ENCODE peak calls at places on chromosomes 12 and 14, in four cellular contexts. One of them, this sample, is unnamed.

GRCh38 chr14:24093901-24094838 is at the start of gene PCK2:
- DNase-seq in HCT116: peak; percentile 85
- DNase-seq in K562: peak; percentile 96
- DNase-seq in GM12878: no peak
- DNase-seq in this sample: peak; percentile 69

GRCh38 chr12:104825408-104825807 is 132.7 kb downstream of the SLC41A2 start:
- DNase-seq in HCT116: no peak
- DNase-seq in K562: peak; percentile 34
- DNase-seq in GM12878: no peak
- DNase-seq in this sample: peak; percentile 9

GRCh38 chr14:94656043-94656442 is 43.9 kb downstream of the SERPINA3 start:
- DNase-seq in HCT116: no peak
- DNase-seq in K562: no peak
- DNase-seq in GM12878: no peak
- DNase-seq in this sample: no peak

GRCh38 chr14:100684154-100684553 is 42.5 kb upstream of the DLK1 start:
- DNase-seq in HCT116: no peak
- DNase-seq in K562: no peak
- DNase-seq in GM12878: no peak
- DNase-seq in this sample: no peak

GRCh38 chr12:78181544-78182162 is 351.0 kb downstream of the NAV3 start:
- DNase-seq in HCT116: no peak
- DNase-seq in K562: no peak
- DNase-seq in GM12878: no peak
- DNase-seq in this sample: peak; percentile 5

GRCh38 chr12:121087467-121088207 is 45.0 kb upstream of the P2RX7 start:
- DNase-seq in HCT116: no peak
- DNase-seq in K562: no peak
- DNase-seq in GM12878: no peak
- DNase-seq in this sample: no peak

GRCh38 chr12:11623382-11623781 is 26.1 kb upstream of the ETV6 start:
- DNase-seq in HCT116: no peak
- DNase-seq in K562: no peak
- DNase-seq in GM12878: no peak
- DNase-seq in this sample: no peak

GRCh38 chr12:105091495-105092206 is 7.4 kb upstream of the ALDH1L2 start:
- DNase-seq in HCT116: no peak
- DNase-seq in K562: no peak
- DNase-seq in GM12878: no peak
- DNase-seq in this sample: no peak

GRCh38 chr14:100623961-100624360 is 36.7 kb upstream of the BEGAIN start:
- DNase-seq in HCT116: no peak
- DNase-seq in K562: no peak
- DNase-seq in GM12878: no peak
- DNase-seq in this sample: no peak

GRCh38 chr12:30795660-30796507 is 41.1 kb upstream of the CAPRIN2 start:
- DNase-seq in HCT116: peak; percentile 64
- DNase-seq in K562: peak; percentile 58
- DNase-seq in GM12878: no peak
- DNase-seq in this sample: peak; percentile 93

GRCh38 chr14:73762375-73762822 is 48.2 kb upstream of the PNMA1 start:
- DNase-seq in HCT116: no peak
- DNase-seq in K562: no peak
- DNase-seq in GM12878: peak; percentile 79
- DNase-seq in this sample: no peak

GRCh38 chr14:75165586-75166391 is 10.6 kb downstream of the TMED10 start:
- DNase-seq in HCT116: no peak
- DNase-seq in K562: no peak
- DNase-seq in GM12878: no peak
- DNase-seq in this sample: no peak

GRCh38 chr12:46908236-46908935 is 82.6 kb upstream of the SLC38A4 start:
- DNase-seq in HCT116: no peak
- DNase-seq in K562: no peak
- DNase-seq in GM12878: no peak
- DNase-seq in this sample: no peak

GRCh38 chr12:57610553-57611115 is 601 bp upstream of the ARHGEF25 start:
- DNase-seq in HCT116: no peak
- DNase-seq in K562: no peak
- DNase-seq in GM12878: no peak
- DNase-seq in this sample: no peak

GRCh38 chr14:81459421-81459820 is 59.3 kb upstream of the STON2 start:
- DNase-seq in HCT116: no peak
- DNase-seq in K562: no peak
- DNase-seq in GM12878: no peak
- DNase-seq in this sample: no peak

GRCh38 chr14:68841030-68841809 is 48.4 kb upstream of the ZFP36L1 start:
- DNase-seq in HCT116: no peak
- DNase-seq in K562: no peak
- DNase-seq in GM12878: no peak
- DNase-seq in this sample: no peak

GRCh38 chr14:73780391-73780790 is 66.2 kb upstream of the PNMA1 start:
- DNase-seq in HCT116: no peak
- DNase-seq in K562: no peak
- DNase-seq in GM12878: no peak
- DNase-seq in this sample: no peak

GRCh38 chr12:79988368-79988767 is 53.5 kb upstream of the PPP1R12A start:
- DNase-seq in HCT116: no peak
- DNase-seq in K562: no peak
- DNase-seq in GM12878: no peak
- DNase-seq in this sample: no peak

GRCh38 chr14:68522510-68523325 is 270.1 kb downstream of the ZFP36L1 start:
- DNase-seq in HCT116: no peak
- DNase-seq in K562: no peak
- DNase-seq in GM12878: no peak
- DNase-seq in this sample: no peak

GRCh38 chr12:57899010-57899662 is 42.2 kb upstream of the ATP23 start:
- DNase-seq in HCT116: no peak
- DNase-seq in K562: no peak
- DNase-seq in GM12878: peak; percentile 79
- DNase-seq in this sample: no peak

GRCh38 chr12:121536058-121536928 is 44.5 kb downstream of the KDM2B start:
- DNase-seq in HCT116: no peak
- DNase-seq in K562: peak; percentile 82
- DNase-seq in GM12878: no peak
- DNase-seq in this sample: peak; percentile 79

GRCh38 chr12:108967869-108968540 is 52.9 kb downstream of the SVOP start:
- DNase-seq in HCT116: peak; percentile 40
- DNase-seq in K562: peak; percentile 57
- DNase-seq in GM12878: no peak
- DNase-seq in this sample: no peak

GRCh38 chr14:32565256-32565655 is 236.2 kb downstream of the AKAP6 start:
- DNase-seq in HCT116: no peak
- DNase-seq in K562: no peak
- DNase-seq in GM12878: no peak
- DNase-seq in this sample: no peak

GRCh38 chr14:84458881-84459280 is 1071.1 kb upstream of the FLRT2 start:
- DNase-seq in HCT116: no peak
- DNase-seq in K562: no peak
- DNase-seq in GM12878: no peak
- DNase-seq in this sample: no peak

GRCh38 chr12:104467346-104467837 is 10.6 kb downstream of the CHST11 start:
- DNase-seq in HCT116: no peak
- DNase-seq in K562: peak; percentile 64
- DNase-seq in GM12878: no peak
- DNase-seq in this sample: no peak

GRCh38 chr12:52202361-52203078 is 10.7 kb upstream of the KRT80 start:
- DNase-seq in HCT116: no peak
- DNase-seq in K562: no peak
- DNase-seq in GM12878: no peak
- DNase-seq in this sample: no peak

GRCh38 chr14:104788873-104789663 is 6.5 kb downstream of the AKT1 start:
- DNase-seq in HCT116: no peak
- DNase-seq in K562: no peak
- DNase-seq in GM12878: no peak
- DNase-seq in this sample: no peak

GRCh38 chr12:129657179-129657578 is 246.6 kb downstream of the TMEM132D start:
- DNase-seq in HCT116: no peak
- DNase-seq in K562: no peak
- DNase-seq in GM12878: no peak
- DNase-seq in this sample: peak; percentile 16

GRCh38 chr12:121145221-121145620 is 12.5 kb downstream of the P2RX7 start:
- DNase-seq in HCT116: no peak
- DNase-seq in K562: no peak
- DNase-seq in GM12878: no peak
- DNase-seq in this sample: no peak

GRCh38 chr14:59484611-59485174 is 376 bp downstream of the JKAMP start:
- DNase-seq in HCT116: no peak
- DNase-seq in K562: no peak
- DNase-seq in GM12878: peak; percentile 16
- DNase-seq in this sample: no peak

GRCh38 chr14:64117671-64118402 is 176.3 kb downstream of the ESR2 start:
- DNase-seq in HCT116: no peak
- DNase-seq in K562: no peak
- DNase-seq in GM12878: no peak
- DNase-seq in this sample: no peak

GRCh38 chr12:128573907-128574306 is 249.9 kb downstream of the SLC15A4 start:
- DNase-seq in HCT116: no peak
- DNase-seq in K562: no peak
- DNase-seq in GM12878: no peak
- DNase-seq in this sample: no peak

GRCh38 chr14:25049559-25050493 is at the start of gene STXBP6:
- DNase-seq in HCT116: no peak
- DNase-seq in K562: no peak
- DNase-seq in GM12878: no peak
- DNase-seq in this sample: no peak

GRCh38 chr14:99143126-99143525 is 128.9 kb downstream of the BCL11B start:
- DNase-seq in HCT116: no peak
- DNase-seq in K562: no peak
- DNase-seq in GM12878: no peak
- DNase-seq in this sample: no peak

GRCh38 chr12:42235426-42235825 is 2.6 kb downstream of the YAF2 start:
- DNase-seq in HCT116: no peak
- DNase-seq in K562: no peak
- DNase-seq in GM12878: no peak
- DNase-seq in this sample: no peak

GRCh38 chr14:104240426-104241157 is 102.2 kb downstream of the KIF26A start:
- DNase-seq in HCT116: no peak
- DNase-seq in K562: no peak
- DNase-seq in GM12878: no peak
- DNase-seq in this sample: no peak

GRCh38 chr12:107079172-107080011 is 14.0 kb downstream of the CRY1 start:
- DNase-seq in HCT116: no peak
- DNase-seq in K562: peak; percentile 28
- DNase-seq in GM12878: no peak
- DNase-seq in this sample: no peak
- H3K4me3 ChIP-seq in HCT116: no peak overlapping the region
- H3K4me3 ChIP-seq in K562: no peak overlapping the region
- H3K4me3 ChIP-seq in GM12878: no peak overlapping the region
- H3K4me3 ChIP-seq in this sample: no peak overlapping the region

GRCh38 chr14:103198429-103199140 is 75.3 kb downstream of the TNFAIP2 start:
- DNase-seq in HCT116: no peak
- DNase-seq in K562: no peak
- DNase-seq in GM12878: no peak
- DNase-seq in this sample: no peak
- TF ChIP-seq ZNF274 in HCT116: no peak
- TF ChIP-seq ZNF274 in K562: no peak
- TF ChIP-seq ZNF274 in GM12878: no peak
- TF ChIP-seq ZNF274 in this sample: no peak

DNA sequence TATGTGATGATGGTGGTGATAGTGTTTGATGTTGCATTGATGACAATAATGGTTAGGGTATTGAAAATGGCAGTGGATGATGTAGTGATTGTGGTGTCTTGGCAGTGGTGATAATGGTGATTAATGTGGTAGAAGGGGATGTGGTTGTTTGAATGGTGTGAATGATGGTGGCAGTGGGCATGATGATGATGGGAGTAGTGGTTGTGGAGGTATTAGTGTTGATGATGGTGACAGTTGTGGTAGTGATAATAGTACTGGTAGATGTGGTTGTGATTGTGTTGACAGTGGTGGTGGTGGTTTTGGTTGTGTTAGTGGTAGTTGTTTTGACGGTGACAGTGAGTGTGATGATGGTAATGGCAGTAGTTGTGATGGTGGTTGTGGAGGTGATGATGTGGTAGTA is 1049.0 kb downstream of the VRK1 start:
- DNase-seq in HCT116: no peak
- DNase-seq in K562: no peak
- DNase-seq in GM12878: no peak
- DNase-seq in this sample: no peak
- H3K4me3 ChIP-seq in HCT116: no peak overlapping the region
- H3K4me3 ChIP-seq in K562: no peak overlapping the region
- H3K4me3 ChIP-seq in GM12878: no peak overlapping the region
- H3K4me3 ChIP-seq in this sample: no peak overlapping the region

DNA sequence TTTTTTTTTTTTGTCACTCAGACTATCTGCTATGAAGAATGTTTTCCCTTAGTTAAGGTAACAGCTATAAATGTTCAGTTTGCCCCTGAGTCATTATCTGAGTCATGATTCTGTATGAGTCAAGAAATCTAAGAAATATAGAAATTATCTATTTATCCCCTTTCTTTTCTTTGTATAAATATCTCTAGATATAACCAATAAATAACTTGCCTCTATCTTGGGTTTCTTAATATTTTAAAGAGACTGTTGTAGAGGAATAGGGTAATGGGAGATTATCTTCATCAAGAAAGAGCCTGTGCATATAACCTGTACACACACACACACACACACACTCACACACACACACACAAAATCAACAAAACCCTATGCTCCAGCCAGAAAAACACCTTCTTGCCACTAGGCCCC is 161.7 kb upstream of the EEA1 start:
- DNase-seq in HCT116: peak; percentile 76
- DNase-seq in K562: no peak
- DNase-seq in GM12878: no peak
- DNase-seq in this sample: no peak
- TF ChIP-seq ZNF274 in HCT116: no peak
- TF ChIP-seq ZNF274 in K562: no peak
- TF ChIP-seq ZNF274 in GM12878: no peak
- TF ChIP-seq ZNF274 in this sample: no peak

DNA sequence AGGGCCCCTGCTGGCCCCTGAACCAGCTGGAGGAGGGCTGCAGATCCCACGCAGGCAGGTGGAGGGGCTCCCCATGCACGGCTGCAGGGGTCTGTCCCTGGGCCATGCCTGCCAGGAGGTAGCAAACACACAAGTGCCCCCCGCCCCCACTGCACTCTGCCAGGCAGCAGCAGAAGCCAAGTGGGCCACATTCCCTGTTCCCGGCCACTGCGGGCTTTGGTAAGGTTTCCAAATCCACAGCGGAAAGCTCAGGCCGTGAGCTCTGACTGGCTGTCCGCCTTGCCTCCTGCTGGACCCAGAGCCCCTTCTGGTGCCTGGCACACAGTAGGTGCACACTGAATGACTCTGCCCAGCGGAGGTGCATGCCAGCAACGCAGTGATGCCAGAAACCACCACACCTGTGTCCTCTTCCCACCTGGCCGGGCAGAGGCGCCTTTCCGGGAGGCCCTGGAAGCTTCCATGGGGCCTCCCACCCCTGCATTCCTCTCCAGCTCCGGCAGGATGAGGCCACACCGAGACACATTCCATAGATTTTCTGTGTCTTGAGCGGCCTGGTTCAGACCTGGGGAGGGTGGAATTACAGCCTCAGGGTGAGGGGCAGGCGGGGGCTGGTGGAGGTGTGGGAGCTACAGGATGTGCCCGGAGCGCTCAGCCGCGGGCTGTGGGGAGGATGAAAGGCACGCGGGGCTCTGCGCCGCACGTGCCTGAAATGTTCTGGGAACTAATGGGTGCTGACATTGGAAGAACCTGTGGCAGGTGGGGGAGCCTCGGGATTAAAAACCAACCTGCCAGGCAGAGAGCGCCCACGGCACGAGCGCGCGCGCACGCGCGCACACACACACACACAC is 67.0 kb downstream of the NCOR2 start:
- DNase-seq in HCT116: no peak
- DNase-seq in K562: no peak
- DNase-seq in GM12878: no peak
- DNase-seq in this sample: peak; percentile 84
- H3K4me3 ChIP-seq in HCT116: no peak overlapping the region
- H3K4me3 ChIP-seq in K562: no peak overlapping the region
- H3K4me3 ChIP-seq in GM12878: no peak overlapping the region
- H3K4me3 ChIP-seq in this sample: no peak overlapping the region